ENCODE peak calls at places on chromosomes 16 and 17, in four cellular contexts. G, F, S and H are unnamed samples. For H3K4me1, the result is how much of the 10 kb centered on the place peaks cover.

GRCh38 chr17:77332981-77333685 is 192.4 kb downstream of the SEC14L1 start:
- DNase-seq in F (no peak), G (peak), S (peak), H (peak)

GRCh38 chr17:40922239-40922638 is 15.2 kb downstream of the KRT23 start:
- DNase-seq in S (peak), G (peak), F (no peak), H (peak)

GRCh38 chr17:69480197-69480596 is 65.7 kb downstream of the MAP2K6 start:
- DNase-seq in F (no peak), S (no peak), G (no peak), H (no peak)

GRCh38 chr16:14302031-14302398 is 230.9 kb downstream of the MRTFB start:
- DNase-seq in G (peak), F (peak), S (peak), H (no peak)

GRCh38 chr17:17151541-17151940 is 54.6 kb downstream of the PLD6 start:
- DNase-seq in G (peak), F (no peak), S (no peak), H (no peak)

GRCh38 chr17:17937450-17937849 is 34.8 kb downstream of the TOM1L2 start:
- DNase-seq in F (no peak), S (no peak), G (no peak), H (no peak)

GRCh38 chr16:13471036-13471435 is 448.9 kb upstream of the ERCC4 start:
- DNase-seq in S (no peak), F (peak), G (no peak), H (no peak)

GRCh38 chr16:19717319-19717718 is 708 bp downstream of the KNOP1 start:
- DNase-seq in S (no peak), F (peak), G (no peak), H (no peak)

GRCh38 chr16:9800180-9800738 is 382.0 kb downstream of the GRIN2A start:
- DNase-seq in S (no peak), G (no peak), F (no peak), H (no peak)

GRCh38 chr16:35565626-35566025 is 2106.2 kb downstream of the TP53TG3F start:
- DNase-seq in F (no peak), S (no peak), G (no peak), H (no peak)

GRCh38 chr17:68288804-68289203 is 2.1 kb downstream of the SLC16A6 start:
- DNase-seq in G (no peak), F (no peak), S (no peak), H (peak)

GRCh38 chr16:85248269-85248668 is 136.0 kb upstream of the CIBAR2 start:
- DNase-seq in S (no peak), F (no peak), G (no peak), H (no peak)

GRCh38 chr17:68697850-68698313 is 96.7 kb upstream of the FAM20A start:
- DNase-seq in F (no peak), G (no peak), S (no peak), H (no peak)

DNA sequence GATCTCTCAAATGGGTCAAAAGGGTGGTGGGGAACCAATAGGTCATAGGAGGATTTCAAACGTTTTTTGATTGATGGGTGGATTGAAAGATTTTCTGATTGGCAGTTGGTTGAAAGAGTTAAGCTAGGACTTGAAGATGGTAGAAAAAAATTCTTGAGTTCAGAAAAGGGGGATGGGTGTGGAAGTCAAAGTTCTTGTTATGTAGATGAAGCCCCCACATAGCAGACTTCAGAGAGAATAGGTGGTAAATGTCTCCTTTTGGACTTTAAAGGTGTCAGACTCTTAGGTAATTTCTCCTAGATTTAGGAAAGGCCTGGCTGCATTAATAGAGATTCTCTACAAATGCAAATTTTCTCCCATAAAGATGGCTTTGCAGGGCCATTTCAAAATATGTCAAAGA is 163.3 kb downstream of the HS3ST4 start:
- DNase-seq in F (no peak), S (no peak), G (no peak), H (no peak)
- H3K4me1 ChIP-seq in F (under half), S (under half), G (under half), H (under half)

DNA sequence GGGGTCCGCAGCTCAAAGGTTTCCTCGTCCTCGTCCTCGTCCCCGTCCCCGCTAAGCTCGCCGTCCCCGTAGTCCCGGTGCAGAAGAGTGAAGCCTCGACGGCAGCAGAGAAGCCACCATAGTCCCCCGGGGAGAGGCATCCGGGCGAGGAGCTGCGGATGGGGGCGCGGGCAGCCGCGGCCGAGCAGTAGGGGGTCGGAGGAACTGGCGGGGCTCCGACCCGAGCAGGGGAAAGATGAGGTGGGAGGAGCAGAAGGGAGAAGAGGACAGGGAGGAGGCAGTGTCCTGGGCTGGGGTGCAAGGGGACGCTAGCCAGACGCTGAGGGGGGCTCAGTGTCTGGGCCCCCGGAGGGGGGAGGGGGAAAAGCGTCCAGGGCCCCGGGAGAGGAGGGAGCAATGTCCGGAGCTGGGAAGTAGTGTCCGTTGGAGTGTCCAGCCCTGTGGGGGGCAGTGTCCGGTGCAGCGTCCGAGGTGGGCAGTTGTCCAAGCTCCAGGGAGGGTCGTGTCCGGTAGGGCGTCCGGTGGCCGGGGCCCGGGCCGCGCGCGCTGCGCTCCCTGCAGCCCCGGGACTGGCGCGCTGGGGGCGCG is at the start of gene PLEKHH3:
- DNase-seq in S (no peak), F (peak), G (no peak), H (no peak)
- H3K4me1 ChIP-seq in S (under half), F (under half), G (under half), H (under half)

GRCh38 chr16:89319628-89319882 is 102.1 kb downstream of the ZNF778 start:
- DNase-seq in S (no peak), G (no peak), F (no peak), H (no peak)

GRCh38 chr16:89318871-89319627 is 101.5 kb downstream of the ZNF778 start:
- DNase-seq in F (no peak), G (no peak), S (no peak), H (no peak)

GRCh38 chr16:89319883-89320716 is 102.6 kb downstream of the ZNF778 start:
- DNase-seq in G (peak), S (peak), F (peak), H (peak)

GRCh38 chr16:89322381-89323119 is 105.0 kb downstream of the ZNF778 start:
- DNase-seq in G (no peak), S (peak), F (no peak), H (no peak)

GRCh38 chr16:89320717-89321501 is 103.4 kb downstream of the ZNF778 start:
- DNase-seq in S (peak), F (no peak), G (no peak), H (no peak)
- H3K4me1 ChIP-seq in S (half or more), F (under half), G (half or more), H (under half)

DNA sequence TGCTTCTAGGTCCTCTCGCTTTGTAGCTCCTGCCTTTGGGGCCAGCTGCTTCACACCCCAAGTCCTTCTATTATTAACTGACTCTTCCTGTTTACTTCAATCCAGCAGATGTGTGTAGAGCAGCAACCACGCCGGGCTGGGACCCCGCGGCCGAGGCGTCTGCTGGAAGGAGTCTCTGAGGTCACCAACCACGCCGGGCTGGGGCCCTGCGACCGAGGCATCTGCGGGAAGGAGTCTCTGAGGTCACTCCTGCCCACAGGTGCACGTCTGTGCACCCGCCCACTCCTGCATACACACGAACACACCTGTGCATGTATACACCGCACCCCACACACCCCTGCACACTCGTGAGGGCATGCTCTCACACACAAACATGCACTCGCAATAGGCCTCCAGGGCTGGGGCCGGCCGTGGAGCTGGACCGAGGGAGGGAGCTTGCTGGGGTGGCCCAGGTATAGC is 7.8 kb upstream of the TEX19 start:
- DNase-seq in S (no peak), F (peak), G (no peak), H (no peak)
- H3K4me1 ChIP-seq in S (under half), F (under half), G (under half), H (under half)

DNA sequence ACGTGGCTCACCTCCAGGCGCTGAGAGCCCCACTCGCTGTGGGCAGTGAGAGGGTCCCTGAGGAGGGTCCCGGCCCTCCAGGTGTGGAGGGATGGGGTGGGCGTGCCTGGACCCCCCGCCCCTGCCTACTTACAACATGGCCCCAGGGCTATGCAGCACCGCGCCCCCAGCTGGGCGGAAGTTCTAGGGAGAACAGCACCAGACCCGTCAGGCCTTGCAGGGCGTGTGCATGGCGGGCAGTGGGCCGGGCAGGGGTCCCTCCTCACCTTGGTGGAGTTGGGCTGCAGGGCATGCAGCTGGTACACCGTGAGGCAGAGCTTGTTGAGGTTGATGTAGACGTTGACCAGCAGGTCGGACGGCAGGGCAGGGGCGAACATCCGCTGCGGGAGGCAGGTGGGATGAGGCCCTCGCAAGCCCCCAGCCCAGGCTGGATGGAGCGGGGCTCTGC is 2.7 kb downstream of the SMIM22 start:
- DNase-seq in G (no peak), F (no peak), S (no peak), H (no peak)
- H3K4me1 ChIP-seq in G (under half), F (under half), S (under half), H (under half)